ENCODE peak calls at places on chromosome 12, in six cellular contexts. P is GM12864; I is activated naive CD8-positive, alpha-beta T cell treated with anti-CD3 and anti-CD28 coated beads, Interleukin-2, amount 50 U/mL, for 24 hours; L is cardiac muscle cell; O is fibroblast of mammary gland; S is neural crest cell. N is an unnamed sample.

GRCh38 chr12:83796527-83796926 is 1109.8 kb downstream of the TMTC2 start:
- DNase-seq in P (no peak), I (no peak), L (peak; percentile 5), O (no peak), S (no peak), N (no peak)

GRCh38 chr12:32944195-32944594 is 47.6 kb upstream of the PKP2 start:
- DNase-seq in P (no peak), I (no peak), L (no peak), O (peak; percentile 2), S (no peak), N (no peak)

GRCh38 chr12:89882051-89882450 is 173.4 kb upstream of the ATP2B1 start:
- DNase-seq in P (no peak), I (no peak), L (no peak), O (peak; percentile 53), S (no peak), N (no peak)

GRCh38 chr12:18683603-18684002 is 54.2 kb downstream of the PLCZ1 start:
- DNase-seq in P (no peak), I (no peak), L (no peak), O (peak; percentile 38), S (no peak), N (no peak)

GRCh38 chr12:132209654-132210222 is 65.5 kb downstream of the NOC4L start:
- DNase-seq in P (no peak), I (no peak), L (no peak), O (no peak), S (no peak), N (no peak)

GRCh38 chr12:639566-639965 is 23.7 kb downstream of the NINJ2 start:
- DNase-seq in P (no peak), I (peak; percentile 35), L (no peak), O (no peak), S (no peak), N (no peak)

GRCh38 chr12:115313929-115314328 is 630.0 kb upstream of the TBX3 start:
- DNase-seq in P (no peak), I (no peak), L (no peak), O (peak; percentile 89), S (no peak), N (no peak)

GRCh38 chr12:2535583-2536187 is 259.1 kb upstream of the FKBP4 start:
- DNase-seq in P (no peak), I (no peak), L (no peak), O (peak; percentile 3), S (no peak), N (no peak)

GRCh38 chr12:125346361-125346760 is 281.1 kb downstream of the AACS start:
- DNase-seq in P (no peak), I (no peak), L (no peak), O (no peak), S (no peak), N (no peak)

GRCh38 chr12:40566246-40566645 is 126.0 kb upstream of the CNTN1 start:
- DNase-seq in P (no peak), I (no peak), L (no peak), O (no peak), S (no peak), N (no peak)

GRCh38 chr12:124745891-124746570 is 117.6 kb downstream of the SCARB1 start:
- DNase-seq in P (no peak), I (peak; percentile 29), L (peak; percentile 87), O (peak; percentile 96), S (peak; percentile 77), N (no peak)

GRCh38 chr12:65561798-65562382 is 262.4 kb upstream of the HMGA2 start:
- DNase-seq in P (no peak), I (no peak), L (no peak), O (peak; percentile 88), S (no peak), N (no peak)

GRCh38 chr12:46386360-46386867 is 13.8 kb upstream of the SLC38A2 start:
- DNase-seq in P (no peak), I (no peak), L (no peak), O (peak; percentile 99), S (no peak), N (no peak)

GRCh38 chr12:49661191-49661590 is 37.8 kb downstream of the PRPF40B start:
- DNase-seq in P (peak; percentile 49), I (peak; percentile 30), L (no peak), O (no peak), S (no peak), N (no peak)

GRCh38 chr12:103495158-103495782 is 498 bp downstream of the C12orf42 start:
- DNase-seq in P (no peak), I (peak; percentile 66), L (peak; percentile 50), O (no peak), S (peak; percentile 48), N (no peak)

GRCh38 chr12:75747572-75747995 is 236.2 kb upstream of the KRR1 start:
- DNase-seq in P (no peak), I (no peak), L (no peak), O (peak; percentile 89), S (no peak), N (no peak)

GRCh38 chr12:89707623-89707991 is 1.0 kb downstream of the ATP2B1 start:
- DNase-seq in P (no peak), I (peak; percentile 23), L (peak; percentile 59), O (no peak), S (peak; percentile 35), N (no peak)

GRCh38 chr12:92608418-92609091 is 94.2 kb upstream of the PLEKHG7 start:
- DNase-seq in P (no peak), I (no peak), L (peak; percentile 42), O (peak; percentile 75), S (no peak), N (no peak)

GRCh38 chr12:128073937-128074336 is 193.0 kb upstream of the TMEM132C start:
- DNase-seq in P (no peak), I (no peak), L (no peak), O (no peak), S (no peak), N (no peak)

N was measured in SIG-M5.